ENCODE peak calls at places on chromosomes 3 and 15, in nine cellular contexts. M, X, J, Y, I, W, U, Q and L are unnamed samples.

GRCh38 chr3:171346582-171346981 is 113.6 kb downstream of the TNIK start:
- DNase-seq in X (no peak), U (no peak), Q (no peak), J (no peak), Y (no peak), M (no peak), W (no peak), I (no peak), L (no peak)

GRCh38 chr3:128632301-128632700 is 18.3 kb downstream of the RPN1 start:
- DNase-seq in M (no peak), Y (no peak), I (no peak), J (no peak), W (no peak), U (no peak), Q (no peak), X (no peak), L (no peak)

GRCh38 chr3:127009531-127009930 is 26.6 kb downstream of the PLXNA1 start:
- DNase-seq in M (no peak), J (no peak), Y (no peak), U (no peak), W (no peak), Q (no peak), X (no peak), I (no peak), L (no peak)

GRCh38 chr15:69794643-69795461 is 302.9 kb downstream of the TLE3 start:
- DNase-seq in M (no peak), W (no peak), I (peak), Y (peak), U (no peak), J (peak), X (peak), Q (no peak), L (no peak)

GRCh38 chr3:168249539-168250414 is 154.1 kb upstream of the GOLIM4 start:
- DNase-seq in Y (peak), M (peak), U (peak), J (peak), I (peak), X (peak), W (peak), Q (peak), L (peak)

GRCh38 chr3:73399106-73399505 is 225.6 kb downstream of the PDZRN3 start:
- DNase-seq in X (peak), Y (no peak), U (no peak), M (no peak), I (no peak), W (peak), Q (no peak), J (no peak), L (no peak)

GRCh38 chr3:184825456-184825855 is 13.5 kb downstream of the VPS8 start:
- DNase-seq in Q (no peak), U (no peak), I (no peak), X (no peak), W (peak), M (no peak), J (no peak), Y (no peak), L (no peak)

GRCh38 chr3:1082024-1082633 is 10.7 kb upstream of the CNTN6 start:
- DNase-seq in J (no peak), Q (peak), U (peak), W (peak), X (peak), I (peak), M (peak), Y (peak), L (peak)

GRCh38 chr15:60228619-60229018 is 169.2 kb downstream of the ANXA2 start:
- DNase-seq in X (no peak), U (peak), W (no peak), Y (no peak), Q (no peak), J (no peak), I (no peak), M (no peak), L (no peak)

GRCh38 chr3:71066356-71066755 is 517.2 kb downstream of the FOXP1 start:
- DNase-seq in M (no peak), I (peak), U (no peak), Q (no peak), Y (peak), J (no peak), X (no peak), W (no peak), L (peak)

GRCh38 chr3:111915905-111916304 is 56.8 kb downstream of the PHLDB2 start:
- DNase-seq in X (no peak), I (peak), W (no peak), J (no peak), M (peak), Y (no peak), U (no peak), Q (no peak), L (no peak)
- TF ChIP-seq EZH2phosphoT487 in X (no peak), I (no peak), W (no peak), J (no peak), M (no peak), Y (no peak), U (no peak), Q (no peak), L (no peak)

GRCh38 chr3:147336543-147337278 is 69.6 kb downstream of the ZIC4 start:
- DNase-seq in Q (no peak), I (no peak), Y (no peak), M (no peak), U (no peak), J (no peak), W (no peak), X (no peak), L (no peak)
- H2AFZ ChIP-seq in Q (no peak), I (peak), Y (no peak), M (peak), U (no peak), J (no peak), W (no peak), X (no peak), L (no peak)

DNA sequence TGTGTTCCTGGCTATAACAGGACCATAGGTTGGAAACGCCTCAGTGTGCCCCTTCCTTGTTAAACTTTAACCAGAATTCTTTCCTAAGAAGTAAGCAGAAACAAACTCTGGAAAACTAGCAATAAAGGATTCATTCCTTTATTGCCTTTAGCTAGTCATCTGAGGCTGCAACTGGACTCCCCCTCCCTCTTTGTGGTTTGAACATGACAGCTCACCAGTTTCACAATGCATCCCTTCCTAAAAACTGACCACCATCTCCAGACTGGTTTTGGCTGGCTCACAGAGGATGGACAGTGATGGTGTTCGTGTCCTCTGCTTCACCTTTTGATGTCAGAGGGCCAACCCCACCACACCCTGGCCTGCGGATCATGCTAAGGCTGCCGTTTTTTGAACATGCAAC is 27.9 kb upstream of the TGFBR2 start:
- DNase-seq in Y (peak), J (no peak), I (no peak), W (peak), Q (no peak), U (peak), X (peak), M (no peak), L (no peak)
- TF ChIP-seq EZH2phosphoT487 in Y (no peak), J (no peak), I (no peak), W (no peak), Q (no peak), U (no peak), X (no peak), M (no peak), L (no peak)

GRCh38 chr15:59104912-59105732 is at the start of gene CCNB2:
- DNase-seq in J (peak), X (peak), W (peak), Q (peak), Y (peak), M (peak), I (peak), U (peak), L (peak)
- H2AFZ ChIP-seq in J (peak), X (peak), W (peak), Q (peak), Y (peak), M (peak), I (no peak), U (peak), L (peak)